ENCODE peak calls at places on chromosomes 5 and 9, in five cellular contexts. L is dorsolateral prefrontal cortex, R is tibial nerve, I is cardiac fibroblast, B is tibial artery. K is an unnamed sample.

GRCh38 chr5:43875741-43876140 is 272.8 kb downstream of the NNT start:
- DNase-seq in L (no peak), R (no peak), I (no peak), B (no peak), K (no peak)

GRCh38 chr5:16666140-16666860 is 49.5 kb upstream of the RETREG1 start:
- DNase-seq in L (no peak), R (no peak), I (no peak), B (no peak), K (no peak)

GRCh38 chr9:114504341-114505186 is 709 bp downstream of the WHRN start:
- DNase-seq in L (peak), R (peak), I (peak), B (no peak), K (no peak)

GRCh38 chr9:112334319-112334828 is 955 bp upstream of the PTBP3 start:
- DNase-seq in L (no peak), R (no peak), I (peak), B (no peak), K (no peak)

GRCh38 chr9:135221951-135222631 is 134.6 kb downstream of the OLFM1 start:
- DNase-seq in L (no peak), R (no peak), I (no peak), B (no peak), K (no peak)

GRCh38 chr9:135343733-135344522 is 135.7 kb upstream of the PPP1R26 start:
- DNase-seq in L (peak), R (peak), I (peak), B (no peak), K (peak)

GRCh38 chr9:14428781-14429230 is 114.9 kb upstream of the NFIB start:
- DNase-seq in L (peak), R (peak), I (peak), B (peak), K (peak)

GRCh38 chr9:37511006-37511714 is 25.4 kb downstream of the POLR1E start:
- DNase-seq in L (no peak), R (no peak), I (no peak), B (no peak), K (no peak)

GRCh38 chr9:92480332-92480771 is 2.0 kb downstream of the ASPN start:
- DNase-seq in L (no peak), R (no peak), I (peak), B (no peak), K (no peak)

GRCh38 chr5:1831677-1832313 is 30.6 kb downstream of the NDUFS6 start:
- DNase-seq in L (no peak), R (no peak), I (no peak), B (no peak), K (no peak)

GRCh38 chr5:73391441-73391871 is 57.1 kb downstream of the FOXD1 start:
- DNase-seq in L (no peak), R (no peak), I (no peak), B (no peak), K (no peak)

GRCh38 chr5:180172447-180173197 is 36.4 kb downstream of the RASGEF1C start:
- DNase-seq in L (no peak), R (peak), I (peak), B (no peak), K (no peak)

GRCh38 chr9:88169700-88170099 is 31.4 kb upstream of the SPATA31C2 start:
- DNase-seq in L (no peak), R (no peak), I (no peak), B (no peak), K (no peak)

GRCh38 chr5:149939572-149939971 is 5.0 kb downstream of the PDE6A start:
- DNase-seq in L (no peak), R (no peak), I (peak), B (no peak), K (no peak)

GRCh38 chr5:138972836-138973235 is 97.7 kb upstream of the LRRTM2 start:
- DNase-seq in L (no peak), R (no peak), I (no peak), B (peak), K (no peak)

GRCh38 chr5:6467591-6467990 is 18.9 kb downstream of the UBE2QL1 start:
- DNase-seq in L (no peak), R (no peak), I (no peak), B (no peak), K (no peak)

GRCh38 chr5:38616061-38616460 is 59.6 kb upstream of the LIFR start:
- DNase-seq in L (no peak), R (no peak), I (peak), B (no peak), K (no peak)

GRCh38 chr5:65978251-65978650 is 51.9 kb downstream of the ERBIN start:
- DNase-seq in L (no peak), R (no peak), I (no peak), B (no peak), K (no peak)

GRCh38 chr9:71752928-71753327 is 15.4 kb downstream of the CEMIP2 start:
- DNase-seq in L (no peak), R (no peak), I (no peak), B (no peak), K (no peak)

GRCh38 chr5:24381861-24382460 is 262.8 kb downstream of the CDH10 start:
- DNase-seq in L (no peak), R (no peak), I (no peak), B (no peak), K (no peak)

GRCh38 chr9:89530721-89531120 is 32.8 kb upstream of the SEMA4D start:
- DNase-seq in L (no peak), R (no peak), I (no peak), B (no peak), K (no peak)

GRCh38 chr5:74507596-74507995 is 132.9 kb downstream of the ENC1 start:
- DNase-seq in L (no peak), R (no peak), I (no peak), B (no peak), K (no peak)

GRCh38 chr5:144467795-144468194 is 297.1 kb downstream of the KCTD16 start:
- DNase-seq in L (no peak), R (no peak), I (peak), B (no peak), K (no peak)

GRCh38 chr9:84226126-84226525 is 114.4 kb downstream of the SLC28A3 start:
- DNase-seq in L (no peak), R (no peak), I (peak), B (no peak), K (no peak)

GRCh38 chr5:56527174-56527573 is 288.2 kb upstream of the MAP3K1 start:
- DNase-seq in L (no peak), R (no peak), I (no peak), B (no peak), K (no peak)

GRCh38 chr9:27379311-27380236 is 82.6 kb upstream of the EQTN start:
- DNase-seq in L (no peak), R (no peak), I (no peak), B (no peak), K (no peak)

GRCh38 chr5:53302524-53302923 is 177.9 kb upstream of the FST start:
- DNase-seq in L (no peak), R (no peak), I (peak), B (no peak), K (no peak)

GRCh38 chr9:69121155-69122085 is 52.7 kb upstream of the TJP2 start:
- DNase-seq in L (peak), R (no peak), I (peak), B (no peak), K (no peak)

GRCh38 chr9:97740848-97741821 is 44.0 kb upstream of the XPA start:
- DNase-seq in L (peak), R (peak), I (peak), B (peak), K (peak)

GRCh38 chr9:110320651-110321050 is 17.0 kb downstream of the TXNDC8 start:
- DNase-seq in L (no peak), R (no peak), I (peak), B (no peak), K (no peak)

GRCh38 chr9:128252317-128253139 is 23.3 kb downstream of the GOLGA2 start:
- DNase-seq in L (no peak), R (no peak), I (no peak), B (no peak), K (no peak)
- TF ChIP-seq CTCF in L (no peak), R (no peak), I (no peak), B (no peak), K (no peak)

GRCh38 chr5:35438786-35439185 is 178.9 kb upstream of the SPEF2 start:
- DNase-seq in L (no peak), R (no peak), I (no peak), B (no peak), K (no peak)

GRCh38 chr5:35440409-35440808 is 177.3 kb upstream of the SPEF2 start:
- DNase-seq in L (no peak), R (no peak), I (no peak), B (no peak), K (no peak)

GRCh38 chr5:35438288-35438687 is 179.4 kb upstream of the SPEF2 start:
- DNase-seq in L (no peak), R (no peak), I (no peak), B (no peak), K (no peak)

GRCh38 chr5:35430381-35431162 is 187.1 kb upstream of the SPEF2 start:
- DNase-seq in L (no peak), R (no peak), I (no peak), B (no peak), K (no peak)

DNA sequence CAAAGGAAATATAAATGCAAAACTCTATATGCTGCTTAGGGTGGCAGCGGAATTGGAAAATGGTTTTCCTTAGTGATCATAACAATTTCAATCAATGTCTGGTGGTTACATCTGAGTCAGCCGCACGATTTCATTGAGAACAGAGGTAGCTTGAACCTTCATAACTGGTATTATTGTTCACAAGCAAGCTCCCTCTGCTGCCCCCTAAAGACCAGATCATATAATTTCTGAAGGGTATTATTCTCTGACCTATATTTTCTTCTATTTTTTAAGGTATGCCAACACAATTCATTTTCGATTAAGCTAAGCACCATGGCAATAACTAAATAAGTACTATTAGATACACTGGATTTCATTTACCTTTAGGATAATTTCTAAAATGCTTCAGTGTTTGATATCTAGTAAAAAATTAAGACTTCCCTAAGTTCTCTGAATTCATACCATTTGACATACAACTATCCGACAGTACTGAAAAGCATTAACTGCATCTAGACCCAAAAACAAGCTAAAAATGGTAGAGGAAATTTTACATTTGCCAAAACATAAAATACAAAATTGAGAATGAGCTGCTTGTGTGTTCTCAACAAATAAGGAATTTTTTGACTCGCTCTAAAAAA is 181.1 kb upstream of the SPEF2 start:
- DNase-seq in L (no peak), R (no peak), I (peak), B (no peak), K (no peak)
- TF ChIP-seq CTCF in L (peak), R (peak), I (peak), B (no peak), K (no peak)

GRCh38 chr9:81465468-81466002 is 223.8 kb downstream of the TLE1 start:
- DNase-seq in L (no peak), R (no peak), I (peak), B (no peak), K (no peak)
- TF ChIP-seq CTCF in L (no peak), R (no peak), I (no peak), B (no peak), K (no peak)

DNA sequence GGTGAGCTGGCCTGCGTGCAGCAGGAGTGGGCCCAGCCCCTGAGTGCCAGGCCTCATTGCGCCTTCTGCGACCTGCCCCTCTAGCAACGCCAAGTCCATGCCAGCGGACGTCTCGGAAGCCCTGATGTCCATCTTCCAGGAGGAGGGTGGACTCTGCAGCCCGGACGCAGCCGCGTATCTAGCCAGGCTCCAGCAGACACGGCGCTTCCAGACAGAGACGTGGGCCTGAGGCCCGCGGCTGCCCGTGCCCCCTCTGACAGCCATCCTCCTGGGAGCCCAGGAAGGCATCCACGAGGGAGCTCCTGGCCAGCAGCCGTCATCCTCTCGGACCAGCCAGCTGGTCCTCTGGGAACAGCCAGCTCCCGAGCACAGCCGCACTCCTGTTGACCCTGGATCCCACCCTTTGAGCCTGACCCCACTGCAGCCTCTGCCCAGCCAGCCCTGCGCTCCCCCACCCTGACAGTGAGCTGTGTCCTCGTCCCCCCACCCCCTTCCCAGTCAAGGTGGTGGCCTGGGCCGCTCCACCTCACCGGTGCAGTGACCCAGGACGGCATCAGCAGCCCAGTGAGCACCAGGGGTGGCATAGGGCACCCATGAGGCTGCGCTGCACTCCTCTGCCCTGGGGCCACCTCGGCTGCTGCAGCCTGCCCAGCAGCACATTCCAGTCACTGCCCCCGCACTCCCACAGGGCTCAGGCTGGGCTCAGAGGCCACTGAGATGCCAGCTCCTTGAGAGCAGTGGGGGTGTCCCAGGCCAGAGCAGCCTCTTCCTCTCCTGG is 5.7 kb downstream of the RNF208 start:
- DNase-seq in L (no peak), R (no peak), I (no peak), B (no peak), K (no peak)
- TF ChIP-seq CTCF in L (no peak), R (no peak), I (no peak), B (no peak), K (no peak)

GRCh38 chr5:170484459-170484831 is 19.4 kb upstream of the KCNIP1 start:
- DNase-seq in L (no peak), R (no peak), I (no peak), B (no peak), K (no peak)

GRCh38 chr5:170485606-170485911 is 18.3 kb upstream of the KCNIP1 start:
- DNase-seq in L (no peak), R (no peak), I (no peak), B (no peak), K (no peak)

GRCh38 chr5:170482511-170482910 is 21.3 kb upstream of the KCNIP1 start:
- DNase-seq in L (no peak), R (no peak), I (no peak), B (no peak), K (no peak)

GRCh38 chr5:170484847-170485605 is 18.8 kb upstream of the KCNIP1 start:
- DNase-seq in L (no peak), R (no peak), I (no peak), B (no peak), K (no peak)

GRCh38 chr5:170483701-170484458 is 19.9 kb upstream of the KCNIP1 start:
- DNase-seq in L (no peak), R (no peak), I (no peak), B (no peak), K (no peak)
- TF ChIP-seq CTCF in L (no peak), R (no peak), I (no peak), B (no peak), K (no peak)

GRCh38 chr9:75186767-75187380 is 98.6 kb downstream of the OSTF1 start:
- DNase-seq in L (no peak), R (no peak), I (peak), B (no peak), K (no peak)
- TF ChIP-seq CTCF in L (peak), R (peak), I (peak), B (peak), K (no peak)

DNA sequence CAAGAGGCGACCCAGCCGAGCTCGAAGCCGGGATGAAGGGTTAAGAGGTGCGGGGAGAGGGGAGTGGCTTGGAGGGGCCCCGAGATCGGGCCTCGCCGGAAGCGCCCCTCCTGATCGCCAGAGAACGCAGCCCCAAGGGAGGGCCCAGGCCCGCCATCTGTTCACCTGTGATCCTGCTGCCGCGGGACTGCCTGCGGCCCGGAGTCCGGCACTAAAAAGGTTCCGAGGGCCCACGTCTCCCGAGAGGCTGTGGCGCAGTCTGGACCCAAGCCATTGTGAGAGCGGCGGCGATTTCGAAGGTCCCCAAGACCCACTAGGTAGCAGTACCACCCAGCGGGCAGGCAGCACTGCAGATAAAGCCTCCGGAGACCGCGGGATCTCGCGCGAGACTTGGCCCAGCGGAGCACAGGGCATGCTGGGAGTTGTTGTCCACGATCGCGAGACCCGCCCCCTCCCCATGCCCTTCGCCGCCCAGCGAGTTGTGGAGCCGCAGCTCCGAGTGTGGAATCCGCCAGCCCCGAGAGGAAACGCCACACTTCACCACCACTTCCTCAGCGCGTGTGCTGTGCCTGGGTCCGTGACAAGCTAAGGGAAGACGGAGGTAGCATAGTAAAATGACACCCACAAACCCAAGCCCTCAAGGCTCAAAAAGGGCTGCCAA is at the start of gene KIAA1191:
- DNase-seq in L (peak), R (peak), I (peak), B (peak), K (peak)
- TF ChIP-seq CTCF in L (peak), R (no peak), I (peak), B (no peak), K (no peak)

GRCh38 chr5:82886911-82887310 is 190.3 kb downstream of the TMEM167A start:
- DNase-seq in L (no peak), R (no peak), I (no peak), B (no peak), K (no peak)

GRCh38 chr5:82882316-82882715 is 194.9 kb downstream of the TMEM167A start:
- DNase-seq in L (no peak), R (no peak), I (no peak), B (no peak), K (no peak)

GRCh38 chr5:82884821-82885471 is 192.2 kb downstream of the TMEM167A start:
- DNase-seq in L (no peak), R (no peak), I (no peak), B (no peak), K (no peak)

GRCh38 chr5:82881571-82882200 is 195.5 kb downstream of the TMEM167A start:
- DNase-seq in L (no peak), R (no peak), I (no peak), B (no peak), K (no peak)

DNA sequence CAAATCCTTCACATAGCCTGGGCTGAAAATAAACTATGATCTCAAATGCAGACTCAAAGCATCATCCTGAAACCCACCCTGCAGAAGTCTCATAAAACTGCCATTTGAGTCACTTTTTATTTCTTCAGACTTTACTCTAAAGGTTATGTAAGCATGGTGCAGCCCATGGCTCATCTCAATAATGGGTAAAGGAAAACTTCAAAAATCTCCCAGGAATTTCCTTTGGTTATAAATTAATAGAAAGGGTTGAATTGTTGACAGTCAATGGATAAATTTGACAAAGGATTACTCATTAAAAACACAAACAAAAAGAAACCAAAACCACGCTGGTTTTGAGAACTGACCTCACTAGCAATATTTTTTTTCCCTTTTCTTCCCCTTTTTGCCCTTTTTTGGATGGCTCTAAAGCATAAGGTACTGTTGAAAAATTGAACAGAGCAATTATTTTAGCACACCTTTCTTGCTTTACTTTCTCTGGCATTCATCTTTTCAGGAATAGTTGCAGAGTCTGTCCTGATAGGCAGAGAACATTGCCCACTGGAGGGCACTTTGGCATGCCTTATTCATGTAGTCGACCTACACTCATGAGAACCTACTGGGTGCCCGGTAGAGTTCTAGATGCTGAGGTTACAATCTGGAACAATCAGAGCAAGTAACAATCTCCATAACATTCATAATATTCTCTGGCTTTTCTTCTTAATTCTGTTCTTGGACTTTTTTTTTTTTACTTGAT is 191.4 kb downstream of the TMEM167A start:
- DNase-seq in L (no peak), R (no peak), I (no peak), B (no peak), K (no peak)
- TF ChIP-seq CTCF in L (peak), R (no peak), I (no peak), B (no peak), K (no peak)

DNA sequence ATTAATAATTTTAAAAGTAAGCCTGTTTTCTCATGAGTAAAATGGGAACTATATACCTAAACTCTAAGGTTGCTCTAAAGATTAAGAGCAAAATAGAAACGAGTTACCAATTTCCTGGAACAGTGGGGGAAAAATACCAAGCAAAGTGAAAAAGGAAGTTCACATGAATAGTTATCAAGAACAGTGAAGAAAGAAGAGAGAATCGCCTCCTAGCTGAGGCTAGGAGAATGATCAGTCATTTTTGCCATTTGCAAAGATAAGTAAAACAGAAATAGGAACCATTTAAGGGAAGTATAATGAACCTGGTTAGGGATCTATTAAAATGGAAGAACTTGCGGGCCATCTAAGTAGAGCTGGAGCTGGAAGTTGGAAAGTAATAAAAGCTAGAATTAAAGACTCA is 50.7 kb downstream of the P4HA2 start:
- DNase-seq in L (no peak), R (no peak), I (peak), B (no peak), K (no peak)
- TF ChIP-seq CTCF in L (no peak), R (no peak), I (peak), B (peak), K (no peak)